ENCODE peak calls at places on chromosomes 11 and 22, in eight cellular contexts. K is stomach, Z is prostate gland, P is SK-N-SH, Y is transverse colon, S is upper lobe of left lung, L is suprapubic skin, Q is HepG2. C is an unnamed sample.

GRCh38 chr22:42919199-42919598 is 62.1 kb upstream of the ARFGAP3 start:
- DNase-seq in P (no peak), Q (peak; percentile 59), L (no peak), Y (no peak), Z (no peak), K (no peak), S (no peak), C (no peak)

GRCh38 chr22:49307870-49308269 is 519.8 kb downstream of the BRD1 start:
- DNase-seq in Q (no peak), Z (no peak), Y (peak; percentile 3), P (no peak), L (peak; percentile 71), S (no peak), K (peak; percentile 9), C (peak; percentile 14)

GRCh38 chr11:66126064-66126463 is 56.0 kb downstream of the PACS1 start:
- DNase-seq in S (no peak), P (no peak), Q (no peak), Y (no peak), Z (no peak), K (no peak), L (no peak), C (no peak)

GRCh38 chr22:28768701-28769393 is 3.6 kb upstream of the CCDC117 start:
- DNase-seq in S (no peak), L (no peak), P (no peak), Y (no peak), Q (peak; percentile 25), Z (no peak), K (no peak), C (no peak)

GRCh38 chr11:16881074-16881709 is 133.0 kb downstream of the PLEKHA7 start:
- DNase-seq in Z (peak; percentile 83), L (no peak), Q (no peak), K (peak; percentile 76), P (no peak), Y (no peak), S (no peak), C (peak; percentile 83)

GRCh38 chr11:26229270-26229669 is 102.7 kb upstream of the ANO3 start:
- DNase-seq in Y (no peak), P (no peak), S (no peak), Q (no peak), Z (no peak), K (no peak), L (no peak), C (no peak)

GRCh38 chr22:43854786-43855271 is 7.5 kb downstream of the SULT4A1 start:
- DNase-seq in L (peak; percentile 58), Z (no peak), S (no peak), K (no peak), P (no peak), Y (no peak), Q (no peak), C (no peak)

GRCh38 chr11:19444231-19444630 is 203.5 kb upstream of the E2F8 start:
- DNase-seq in S (no peak), K (no peak), L (no peak), P (no peak), Z (no peak), Y (no peak), Q (no peak), C (no peak)

GRCh38 chr22:27358096-27358870 is 443.3 kb downstream of the MN1 start:
- DNase-seq in Y (no peak), Q (no peak), P (no peak), S (no peak), K (no peak), Z (no peak), L (no peak), C (no peak)

GRCh38 chr11:28108909-28109308 is 721 bp downstream of the METTL15 start:
- DNase-seq in K (no peak), Z (no peak), L (no peak), S (no peak), Y (no peak), P (no peak), Q (no peak), C (no peak)

GRCh38 chr11:27234043-27234668 is 128.9 kb downstream of the CCDC34 start:
- DNase-seq in K (no peak), Y (peak; percentile 56), Z (no peak), P (no peak), L (no peak), S (no peak), Q (peak; percentile 82), C (no peak)

GRCh38 chr11:1300569-1301187 is 8.8 kb downstream of the TOLLIP start:
- DNase-seq in Y (no peak), L (peak; percentile 72), Z (no peak), K (peak; percentile 21), Q (no peak), S (peak; percentile 52), P (no peak), C (peak; percentile 15)

GRCh38 chr22:49951986-49952896 is 8.3 kb upstream of the PIM3 start:
- DNase-seq in Z (no peak), Q (peak; percentile 81), K (no peak), P (no peak), Y (no peak), S (peak; percentile 75), L (no peak), C (no peak)

GRCh38 chr22:33405194-33405593 is 347.0 kb upstream of the SYN3 start:
- DNase-seq in K (no peak), Q (no peak), Y (no peak), Z (no peak), P (no peak), L (no peak), S (no peak), C (no peak)

GRCh38 chr11:66653123-66653522 is 14.6 kb downstream of the RBM4 start:
- DNase-seq in Z (no peak), L (no peak), Q (no peak), S (no peak), Y (no peak), K (no peak), P (no peak), C (no peak)

GRCh38 chr22:44710474-44711235 is 8.7 kb downstream of the PRR5 start:
- DNase-seq in L (no peak), P (no peak), Y (peak; percentile 82), Z (no peak), K (peak; percentile 45), Q (no peak), S (peak; percentile 64), C (no peak)

DNA sequence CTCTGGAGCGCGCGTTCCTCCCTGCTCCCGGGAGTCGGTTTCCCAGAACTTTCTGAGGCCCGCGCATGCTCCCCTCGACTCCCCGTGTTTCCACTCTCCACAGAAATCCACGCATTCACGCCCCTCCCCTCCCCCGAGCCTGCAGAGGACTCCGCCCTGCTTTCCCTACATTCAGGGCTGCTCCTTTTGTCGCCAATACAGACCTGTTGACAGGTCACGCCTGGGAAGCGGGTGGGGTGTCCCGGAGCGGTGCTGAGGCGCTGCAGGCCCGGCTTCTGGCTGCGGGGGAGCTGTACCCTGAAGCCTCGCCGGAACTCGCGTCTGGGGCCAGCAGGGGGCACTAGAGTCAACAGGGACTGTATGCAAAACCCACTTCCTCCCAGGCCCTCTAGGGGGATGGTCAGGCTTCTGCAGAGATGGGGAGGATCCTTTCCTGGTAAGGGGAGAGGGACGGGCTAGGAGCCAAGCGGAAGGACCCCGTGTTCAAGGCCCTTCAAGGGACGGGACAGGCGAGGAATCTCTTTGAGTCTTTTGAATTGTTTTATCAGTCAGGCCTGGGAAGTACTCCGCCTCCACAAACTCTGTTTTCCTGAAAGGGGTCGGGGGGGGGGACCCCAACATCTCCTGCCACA is at the start of gene PRAME:
- DNase-seq in Q (peak; percentile 79), P (peak; percentile 88), Z (no peak), S (peak; percentile 85), Y (peak; percentile 72), L (no peak), K (peak; percentile 40), C (no peak)
- H3K4me3 ChIP-seq in Q (no peak within 1 kb of the TSS), P (peak within 1 kb of the TSS; percentile 92), Z (no peak within 1 kb of the TSS), S (no peak within 1 kb of the TSS), Y (no peak within 1 kb of the TSS), L (no peak within 1 kb of the TSS), K (no peak within 1 kb of the TSS), C (no peak within 1 kb of the TSS)

GRCh38 chr11:57073121-57073520 is 84.4 kb downstream of the OR5AK2 start:
- DNase-seq in K (no peak), Y (no peak), Z (no peak), L (no peak), S (no peak), P (no peak), Q (no peak), C (no peak)

GRCh38 chr11:57072640-57073039 is 83.9 kb downstream of the OR5AK2 start:
- DNase-seq in K (no peak), Z (no peak), Q (no peak), L (no peak), S (no peak), P (no peak), Y (no peak), C (no peak)

GRCh38 chr11:57069942-57070341 is 81.2 kb downstream of the OR5AK2 start:
- DNase-seq in Q (no peak), L (no peak), Y (no peak), Z (no peak), P (no peak), K (no peak), S (no peak), C (no peak)

DNA sequence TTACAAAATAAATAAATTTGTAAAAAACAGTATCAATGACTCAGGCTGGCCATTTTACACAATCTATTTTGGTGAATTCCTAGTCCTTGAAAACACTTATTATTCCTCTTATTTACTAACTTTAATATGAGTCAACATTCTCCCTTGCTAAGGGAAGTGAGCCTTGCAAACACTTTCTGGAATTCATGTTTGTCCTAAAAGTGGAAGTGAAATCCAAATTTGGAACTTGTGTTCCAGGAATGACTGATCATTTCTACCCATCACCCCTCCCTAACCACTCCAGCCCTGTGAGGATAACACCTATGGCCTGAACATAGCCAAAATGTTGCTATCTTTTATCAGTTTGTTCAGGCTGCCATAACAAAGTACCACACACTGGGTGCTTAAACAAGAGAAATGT is 83.1 kb downstream of the OR5AK2 start:
- DNase-seq in L (no peak), Q (no peak), P (no peak), S (no peak), Z (no peak), K (no peak), Y (no peak), C (no peak)
- TF ChIP-seq CTCF in L (no peak), Q (no peak), P (no peak), S (no peak), Z (no peak), K (no peak), Y (no peak), C (no peak)

GRCh38 chr11:12502950-12503579 is 125.7 kb downstream of the PARVA start:
- DNase-seq in Y (no peak), S (no peak), L (no peak), Z (no peak), K (no peak), Q (no peak), P (no peak), C (no peak)
- TF ChIP-seq POLR2AphosphoS5 in Y (no peak), S (no peak), L (no peak), Z (no peak), K (no peak), Q (no peak), P (no peak), C (no peak)

GRCh38 chr11:123261345-123262106 is 66.5 kb upstream of the CLMP start:
- DNase-seq in P (peak; percentile 85), S (peak; percentile 93), L (peak; percentile 86), Z (peak; percentile 54), K (peak; percentile 84), Q (peak; percentile 40), Y (peak; percentile 85), C (peak; percentile 61)
- H3K4me3 ChIP-seq in P (peak overlapping the region; percentile 24), S (peak overlapping the region; percentile 38), L (peak overlapping the region; percentile 24), Z (no peak overlapping the region), K (peak overlapping the region; percentile 21), Q (no peak overlapping the region), Y (peak overlapping the region; percentile 9), C (peak overlapping the region; percentile 43)